ENCODE peak calls at places on chromosomes 2 and 18, in eight cellular contexts. S is PC-3, P is prostate gland, I is astrocyte, G is colonic mucosa, W is psoas muscle, M is brain microvascular endothelial cell, Y is tibial nerve. U is an unnamed sample.

GRCh38 chr2:226398580-226398979 is 401.0 kb downstream of the IRS1 start:
- DNase-seq in G (no peak), M (no peak), I (no peak), P (no peak), W (no peak), S (no peak), Y (no peak), U (no peak)

GRCh38 chr2:65557616-65558573 is 125.5 kb upstream of the SPRED2 start:
- DNase-seq in G (no peak), S (no peak), M (no peak), W (no peak), P (no peak), I (no peak), Y (no peak), U (no peak)

GRCh38 chr18:55097406-55098170 is 138.3 kb upstream of the CCDC68 start:
- DNase-seq in W (no peak), Y (no peak), G (no peak), S (no peak), M (no peak), P (no peak), I (peak; percentile 83), U (no peak)

GRCh38 chr2:235373171-235373570 is 120.7 kb upstream of the AGAP1 start:
- DNase-seq in P (no peak), W (no peak), I (no peak), S (no peak), M (no peak), Y (no peak), G (no peak), U (no peak)

GRCh38 chr18:58057291-58057965 is 13.4 kb downstream of the NEDD4L start:
- DNase-seq in W (no peak), I (no peak), G (no peak), P (no peak), S (no peak), Y (no peak), M (no peak), U (no peak)

GRCh38 chr2:220192994-220193753 is 565.7 kb downstream of the SLC4A3 start:
- DNase-seq in Y (no peak), G (no peak), P (no peak), S (peak; percentile 98), I (peak; percentile 43), W (no peak), M (peak; percentile 5), U (no peak)

GRCh38 chr2:25257032-25257455 is 84.7 kb downstream of the DNMT3A start:
- DNase-seq in W (peak; percentile 66), Y (no peak), I (peak; percentile 70), S (no peak), M (peak; percentile 61), G (no peak), P (no peak), U (no peak)

GRCh38 chr18:59900222-59901128 is 679 bp downstream of the PMAIP1 start:
- DNase-seq in I (peak; percentile 75), W (no peak), P (peak; percentile 33), G (peak; percentile 59), S (peak; percentile 70), M (peak; percentile 81), Y (no peak), U (peak; percentile 38)

GRCh38 chr18:47470941-47471340 is 219.5 kb upstream of the SKOR2 start:
- DNase-seq in I (no peak), W (no peak), S (no peak), Y (no peak), M (no peak), P (no peak), G (no peak), U (no peak)

GRCh38 chr2:105278654-105279053 is 37.1 kb downstream of the GPR45 start:
- DNase-seq in W (no peak), I (no peak), P (no peak), Y (no peak), M (no peak), S (no peak), G (no peak), U (no peak)

GRCh38 chr18:37476182-37476581 is 89.4 kb downstream of the CELF4 start:
- DNase-seq in M (peak; percentile 2), I (no peak), G (peak; percentile 19), S (peak; percentile 6), W (no peak), P (no peak), Y (no peak), U (no peak)

GRCh38 chr2:33405180-33406105 is 71.0 kb upstream of the RASGRP3 start:
- DNase-seq in P (no peak), M (no peak), W (no peak), Y (no peak), I (peak; percentile 47), S (no peak), G (no peak), U (no peak)

GRCh38 chr2:240155080-240156025 is 14.9 kb upstream of the OTOS start:
- DNase-seq in P (no peak), Y (no peak), W (peak; percentile 14), M (no peak), I (no peak), G (no peak), S (no peak), U (no peak)

GRCh38 chr18:10543277-10543676 is 17.4 kb downstream of the NAPG start:
- DNase-seq in M (no peak), S (no peak), Y (no peak), I (peak; percentile 55), W (no peak), P (no peak), G (no peak), U (no peak)

GRCh38 chr18:68840554-68841263 is 42.8 kb downstream of the CCDC102B start:
- DNase-seq in W (no peak), S (peak; percentile 86), Y (no peak), I (peak; percentile 96), M (peak; percentile 94), G (no peak), P (no peak), U (no peak)

GRCh38 chr2:119263656-119264055 is 40.0 kb downstream of the STEAP3 start:
- DNase-seq in I (no peak), M (no peak), S (no peak), P (no peak), W (no peak), Y (no peak), G (no peak), U (no peak)

GRCh38 chr2:18701546-18701945 is 112.2 kb upstream of the NT5C1B start:
- DNase-seq in G (no peak), I (no peak), S (no peak), P (no peak), M (no peak), W (no peak), Y (no peak), U (no peak)

GRCh38 chr18:2716394-2717326 is 61.1 kb downstream of the SMCHD1 start:
- DNase-seq in M (no peak), G (no peak), Y (no peak), S (no peak), P (no peak), I (no peak), W (peak; percentile 65), U (no peak)

GRCh38 chr2:85713836-85714235 is 19.7 kb downstream of the GNLY start:
- DNase-seq in P (no peak), Y (no peak), W (peak; percentile 31), I (no peak), M (no peak), S (no peak), G (no peak), U (no peak)

GRCh38 chr18:45877403-45877802 is 51.9 kb downstream of the SIGLEC15 start:
- DNase-seq in Y (no peak), G (no peak), M (no peak), P (no peak), I (no peak), S (no peak), W (no peak), U (no peak)

GRCh38 chr2:205763708-205764501 is 81.6 kb downstream of the NRP2 start:
- DNase-seq in S (no peak), I (peak; percentile 94), M (peak; percentile 94), W (peak; percentile 62), P (no peak), Y (peak; percentile 40), G (peak; percentile 74), U (no peak)

GRCh38 chr18:12093520-12094257 is at the start of gene ANKRD62:
- DNase-seq in S (no peak), G (no peak), W (no peak), I (no peak), P (no peak), Y (no peak), M (no peak), U (no peak)
- TF ChIP-seq CTCF in S (no peak), G (no peak), W (no peak), I (no peak), P (no peak), Y (no peak), M (no peak), U (no peak)

DNA sequence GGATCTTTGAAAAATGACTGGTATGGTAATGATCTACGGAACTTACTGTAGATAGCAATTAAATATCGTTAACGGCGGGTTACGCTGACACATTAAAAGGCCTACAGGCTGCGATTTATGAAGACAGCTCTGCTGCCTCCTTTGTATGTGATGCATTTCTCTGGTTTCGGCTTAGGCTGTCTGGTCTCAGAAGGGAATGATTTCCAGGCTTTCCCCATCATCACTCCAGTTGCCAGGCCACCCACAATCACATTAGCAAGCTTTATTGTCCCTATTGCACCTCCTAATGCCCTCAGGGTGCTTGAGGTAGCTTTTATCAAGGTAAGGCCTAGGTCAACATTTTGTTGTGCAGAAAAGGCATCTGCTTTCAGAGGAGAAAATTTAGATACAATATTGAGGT is 284.4 kb downstream of the SOX11 start:
- DNase-seq in P (no peak), S (no peak), Y (no peak), I (no peak), W (no peak), G (no peak), M (no peak), U (no peak)
- H3K27me3 ChIP-seq in P (no peaks in the 10 kb centered on the region), S (no peaks in the 10 kb centered on the region), Y (peaks cover 11% of the 10 kb centered on the region), I (no peaks in the 10 kb centered on the region), W (no peaks in the 10 kb centered on the region), G (no peaks in the 10 kb centered on the region), M (no peaks in the 10 kb centered on the region), U (no peaks in the 10 kb centered on the region)

DNA sequence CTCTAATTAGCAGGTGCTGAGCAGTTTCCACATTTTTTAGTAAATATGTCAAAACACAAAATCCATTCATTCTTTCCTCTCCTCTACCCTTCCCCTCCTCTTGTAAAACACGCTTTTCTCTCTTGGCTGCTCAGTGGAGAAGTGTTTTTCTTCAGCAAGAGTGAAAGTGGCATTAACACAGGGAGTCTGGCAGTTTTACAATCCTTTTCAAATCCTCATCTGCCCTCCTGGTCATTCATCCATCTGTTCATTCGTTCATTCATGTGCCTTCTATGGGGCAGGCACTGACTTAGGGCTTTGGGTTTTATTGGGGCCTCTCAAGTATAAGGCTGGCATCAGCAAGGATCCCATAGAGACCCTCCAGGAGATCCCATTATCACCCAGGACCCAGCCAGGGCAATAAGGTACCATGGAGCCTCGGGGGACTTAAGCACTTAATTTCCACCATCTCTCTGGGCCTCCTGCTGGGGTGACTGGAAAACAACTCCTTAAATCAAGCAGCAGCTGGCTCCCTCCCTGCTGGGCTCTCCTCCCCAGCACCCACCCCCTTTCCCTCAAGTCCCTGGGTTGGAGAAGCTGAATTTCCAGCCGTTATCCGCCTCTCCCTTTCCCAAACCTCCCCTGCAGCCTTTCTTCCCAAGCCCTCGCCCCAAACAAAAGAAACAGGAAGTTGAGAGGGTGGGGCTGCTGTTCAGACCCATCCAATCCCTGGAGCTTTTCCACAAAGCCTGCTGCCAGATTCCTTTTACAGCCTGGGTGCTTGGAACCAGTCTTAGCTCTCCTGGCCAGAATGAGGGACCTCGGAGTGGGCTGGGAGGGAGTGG is 32.6 kb downstream of the MARCHF4 start:
- DNase-seq in S (peak; percentile 9), M (no peak), G (peak; percentile 21), I (peak; percentile 71), P (peak; percentile 13), W (no peak), Y (no peak), U (no peak)
- TF ChIP-seq CTCF in S (no peak), M (peak; percentile 32), G (no peak), I (no peak), P (no peak), W (no peak), Y (no peak), U (no peak)

GRCh38 chr2:44772670-44773378 is 168.7 kb upstream of the SIX3 start:
- DNase-seq in Y (no peak), P (no peak), W (no peak), I (no peak), S (no peak), M (no peak), G (no peak), U (no peak)
- H3K27me3 ChIP-seq in Y (no peaks in the 10 kb centered on the region), P (no peaks in the 10 kb centered on the region), W (peaks cover 8% of the 10 kb centered on the region), I (peaks cover 41% of the 10 kb centered on the region), S (no peaks in the 10 kb centered on the region), M (peaks cover 29% of the 10 kb centered on the region), G (no peaks in the 10 kb centered on the region), U (no peaks in the 10 kb centered on the region)

U was measured in CD4-positive, alpha-beta T cell.